ENCODE peak calls at places on chromosomes 5 and 9, in ten cellular contexts. J, T, V, R, D, Q, Y, Z, F and X are unnamed samples.

GRCh38 chr9:91073049-91073810 is 271.6 kb downstream of the SYK start:
- DNase-seq in Q (no peak), F (no peak), Y (no peak), V (no peak), J (no peak), Z (no peak), R (no peak), T (no peak), D (no peak), X (no peak)

GRCh38 chr9:114156658-114157421 is 1.5 kb downstream of the COL27A1 start:
- DNase-seq in Z (peak; percentile 88), V (peak; percentile 89), F (peak; percentile 91), R (peak; percentile 84), J (peak; percentile 28), D (peak; percentile 62), Y (peak; percentile 93), Q (peak; percentile 69), T (no peak), X (no peak)

GRCh38 chr9:125190371-125190801 is 783 bp upstream of the PPP6C start:
- DNase-seq in F (no peak), V (no peak), R (no peak), T (no peak), Z (no peak), Y (no peak), Q (no peak), J (no peak), D (no peak), X (peak; percentile 20)

GRCh38 chr5:15664961-15665360 is 165.0 kb downstream of the FBXL7 start:
- DNase-seq in V (no peak), J (no peak), Y (no peak), R (peak; percentile 45), Z (peak; percentile 53), Q (no peak), F (no peak), T (no peak), D (no peak), X (no peak)

GRCh38 chr5:53095931-53096525 is 13.5 kb downstream of the MOCS2 start:
- DNase-seq in D (peak; percentile 18), V (peak; percentile 64), Z (peak; percentile 65), F (no peak), T (peak; percentile 80), Y (no peak), R (peak; percentile 75), Q (peak; percentile 89), J (peak; percentile 51), X (peak; percentile 72)

GRCh38 chr5:16457451-16457850 is 8.1 kb downstream of the ZNF622 start:
- DNase-seq in Y (no peak), T (no peak), J (no peak), D (no peak), Z (no peak), R (no peak), F (no peak), Q (no peak), V (no peak), X (no peak)

GRCh38 chr9:110356639-110357038 is 19.0 kb upstream of the TXNDC8 start:
- DNase-seq in R (no peak), D (no peak), F (no peak), J (no peak), Z (no peak), V (no peak), Y (no peak), Q (no peak), T (no peak), X (no peak)

GRCh38 chr9:127598839-127599549 is 13.1 kb upstream of the STXBP1 start:
- DNase-seq in V (no peak), D (no peak), R (no peak), F (peak; percentile 32), Q (no peak), Y (no peak), Z (no peak), T (no peak), J (no peak), X (no peak)

GRCh38 chr5:168312606-168313297 is 21.3 kb downstream of the WWC1 start:
- DNase-seq in J (no peak), F (no peak), Y (no peak), D (no peak), Z (no peak), R (no peak), T (no peak), V (no peak), Q (no peak), X (no peak)

GRCh38 chr9:34459356-34459755 is 751 bp downstream of the DNAI1 start:
- DNase-seq in V (no peak), J (no peak), Z (no peak), R (no peak), T (no peak), Q (peak; percentile 49), Y (no peak), D (no peak), F (no peak), X (no peak)

GRCh38 chr9:34459941-34460340 is 1.3 kb downstream of the DNAI1 start:
- DNase-seq in J (no peak), Z (no peak), Y (no peak), T (no peak), R (peak; percentile 57), V (no peak), Q (peak; percentile 34), F (no peak), D (no peak), X (no peak)

GRCh38 chr9:34457266-34458012 is 931 bp downstream of the FAM219A start:
- DNase-seq in T (peak; percentile 85), V (peak; percentile 84), R (peak; percentile 77), Q (peak; percentile 88), D (peak; percentile 84), J (peak; percentile 69), Y (peak; percentile 93), F (peak; percentile 88), Z (peak; percentile 72), X (no peak)

GRCh38 chr9:34458013-34458966 is at the start of the genes DNAI1 and FAM219A:
- DNase-seq in Z (peak; percentile 98), J (peak; percentile 94), R (peak; percentile 98), T (peak; percentile 99), D (peak; percentile 98), Y (peak; percentile 99), V (peak; percentile 100), F (peak; percentile 100), Q (peak; percentile 99), X (peak; percentile 99)

DNA sequence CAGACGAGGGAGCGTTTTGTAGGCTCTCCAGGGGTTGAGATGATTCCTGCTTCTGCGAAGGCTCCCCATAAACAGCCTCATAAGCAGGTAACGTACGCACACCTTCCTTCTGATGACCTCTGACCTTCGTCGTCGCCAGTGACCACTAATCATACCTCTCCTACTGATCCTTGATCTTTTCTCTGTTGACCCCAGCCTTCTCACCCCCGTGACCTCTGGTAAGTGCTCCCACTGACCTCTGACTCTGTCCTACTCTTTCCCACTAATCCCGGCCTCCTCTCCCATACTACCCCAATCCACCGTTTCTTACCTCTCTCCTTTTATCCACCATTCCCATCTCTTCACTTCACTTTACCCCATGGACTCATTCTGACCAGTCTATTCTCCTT is 356 bp downstream of the DNAI1 start:
- DNase-seq in V (no peak), R (no peak), J (peak; percentile 10), Q (no peak), Y (no peak), D (no peak), T (no peak), F (no peak), Z (no peak), X (no peak)
- H3K4me3 ChIP-seq in V (no peak overlapping the region), R (peak overlapping the region; percentile 29), J (peak overlapping the region; percentile 43), Q (no peak overlapping the region), Y (no peak overlapping the region), D (peak overlapping the region; percentile 98), T (peak overlapping the region; percentile 81), F (peak overlapping the region; percentile 69), Z (peak overlapping the region; percentile 62), X (no peak overlapping the region)

DNA sequence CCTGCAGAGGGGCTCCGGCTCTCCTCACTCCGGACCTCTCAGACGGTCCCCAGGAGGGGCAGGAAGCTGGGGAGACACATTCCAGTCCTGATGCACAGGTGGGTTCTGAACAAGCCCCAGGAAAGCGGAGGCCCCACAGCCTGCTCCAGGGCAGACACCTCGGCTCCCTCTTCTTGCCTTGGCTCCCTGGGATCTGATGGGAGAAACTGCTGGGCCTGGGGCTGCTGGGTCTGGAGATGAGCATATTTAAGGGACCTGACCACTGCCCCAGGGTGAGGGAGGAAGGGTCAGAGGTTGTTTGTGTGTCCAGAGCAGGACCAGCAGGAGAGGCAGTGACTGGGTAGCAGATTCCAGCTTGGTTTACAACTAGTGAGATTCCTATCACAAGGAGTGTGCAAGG is 1.2 kb downstream of the CORO2A start:
- DNase-seq in Z (no peak), D (no peak), V (no peak), Y (no peak), Q (no peak), F (no peak), T (no peak), J (no peak), R (no peak), X (no peak)
- H3K4me3 ChIP-seq in Z (no peak overlapping the region), D (no peak overlapping the region), V (no peak overlapping the region), Y (no peak overlapping the region), Q (no peak overlapping the region), F (no peak overlapping the region), T (peak overlapping the region; percentile 79), J (no peak overlapping the region), R (no peak overlapping the region), X (no peak overlapping the region)

DNA sequence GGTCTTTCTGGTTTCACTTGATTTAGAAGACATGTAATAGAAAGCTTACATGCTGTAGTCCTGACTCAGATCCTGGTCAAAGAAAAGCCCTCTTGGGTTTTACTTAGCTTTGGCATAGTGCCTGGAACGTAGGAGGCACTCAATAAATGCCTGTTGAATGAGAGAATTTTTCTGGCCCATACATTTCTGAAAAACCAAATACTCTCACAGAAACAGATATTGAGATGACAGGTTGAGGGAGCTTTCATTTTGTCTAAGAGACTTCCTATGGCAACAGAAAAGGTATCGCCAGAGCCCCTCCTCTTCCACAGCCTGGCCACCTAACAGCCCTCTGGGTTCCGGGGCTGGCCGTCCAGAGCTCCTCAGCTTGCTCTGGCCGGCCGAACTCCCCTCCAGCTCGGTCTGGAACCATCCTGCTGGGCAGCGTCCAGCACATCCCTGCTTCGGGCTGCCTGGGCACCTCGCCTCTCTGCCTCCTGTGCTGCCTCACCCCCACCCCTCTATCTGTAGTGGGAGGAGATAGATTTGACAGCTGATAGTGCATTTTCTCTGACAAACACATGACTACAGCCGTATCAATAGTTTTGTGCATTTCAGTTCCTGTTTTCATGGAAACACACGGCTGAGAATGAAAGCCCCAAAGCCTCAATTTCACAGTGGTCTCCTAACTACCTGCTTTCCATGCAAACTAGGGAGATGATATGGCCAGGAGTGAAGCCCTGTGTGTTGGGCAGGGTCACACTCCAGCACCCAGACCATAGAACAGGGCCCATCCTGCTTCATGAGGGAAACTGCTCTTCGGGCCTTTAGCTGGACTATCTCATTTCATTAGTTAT is 1.1 kb downstream of the IL4 start:
- DNase-seq in T (no peak), Q (peak; percentile 24), J (peak; percentile 31), V (peak; percentile 68), R (peak; percentile 98), F (no peak), D (no peak), Y (no peak), Z (peak; percentile 96), X (peak; percentile 88)
- H3K4me3 ChIP-seq in T (no peak overlapping the region), Q (no peak overlapping the region), J (no peak overlapping the region), V (no peak overlapping the region), R (no peak overlapping the region), F (no peak overlapping the region), D (no peak overlapping the region), Y (no peak overlapping the region), Z (peak overlapping the region; percentile 39), X (peak overlapping the region; percentile 52)

GRCh38 chr5:144187699-144188294 is 17.1 kb downstream of the KCTD16 start:
- DNase-seq in F (peak; percentile 76), D (no peak), Z (peak; percentile 99), T (no peak), Q (peak; percentile 76), Y (no peak), V (peak; percentile 72), R (peak; percentile 99), J (peak; percentile 10), X (peak; percentile 85)
- H3K4me3 ChIP-seq in F (no peak overlapping the region), D (no peak overlapping the region), Z (no peak overlapping the region), T (no peak overlapping the region), Q (no peak overlapping the region), Y (no peak overlapping the region), V (no peak overlapping the region), R (no peak overlapping the region), J (no peak overlapping the region), X (no peak overlapping the region)